ENCODE peak calls at places on chromosomes 4 and X, in four cellular contexts. H, B, E and W are unnamed samples.
A peak's percentile ranks its signal among the peaks of the same experiment; 100 is the strongest.

GRCh38 chrX:46500054-46500453 is 45.2 kb downstream of the ZNF674 start:
- DNase-seq in E (no peak), H (no peak), B (no peak), W (no peak)

GRCh38 chr4:48341776-48342558 is 638 bp downstream of the SLAIN2 start:
- DNase-seq in H (no peak), E (peak; percentile 83), B (peak; percentile 48), W (peak; percentile 50)

GRCh38 chrX:153319295-153319694 is 2.3 kb downstream of the PNMA6F start:
- DNase-seq in B (no peak), H (no peak), E (no peak), W (no peak)

GRCh38 chr4:992297-993110 is 700 bp downstream of the SLC26A1 start:
- DNase-seq in B (no peak), E (peak; percentile 89), H (no peak), W (peak; percentile 88)

GRCh38 chr4:145557720-145558119 is 61.5 kb upstream of the MMAA start:
- DNase-seq in E (peak; percentile 68), B (peak; percentile 83), H (peak; percentile 60), W (peak; percentile 72)

GRCh38 chrX:123084797-123085196 is 99.3 kb upstream of the GRIA3 start:
- DNase-seq in E (no peak), B (no peak), H (peak; percentile 93), W (peak; percentile 48)

GRCh38 chrX:69289046-69289838 is 124.0 kb upstream of the PJA1 start:
- DNase-seq in B (no peak), E (no peak), H (no peak), W (no peak)

GRCh38 chr4:158578476-158578875 is 56.8 kb downstream of the RXFP1 start:
- DNase-seq in B (peak; percentile 45), E (no peak), H (peak; percentile 32), W (no peak)

GRCh38 chr4:188086858-188087257 is 22.5 kb downstream of the TRIML2 start:
- DNase-seq in B (no peak), E (no peak), H (no peak), W (no peak)

GRCh38 chr4:141642711-141643110 is 6.3 kb downstream of the IL15 start:
- DNase-seq in E (no peak), B (no peak), H (no peak), W (no peak)

GRCh38 chrX:47625365-47625764 is 4.4 kb downstream of the CFP start:
- DNase-seq in H (no peak), E (no peak), B (no peak), W (no peak)

DNA sequence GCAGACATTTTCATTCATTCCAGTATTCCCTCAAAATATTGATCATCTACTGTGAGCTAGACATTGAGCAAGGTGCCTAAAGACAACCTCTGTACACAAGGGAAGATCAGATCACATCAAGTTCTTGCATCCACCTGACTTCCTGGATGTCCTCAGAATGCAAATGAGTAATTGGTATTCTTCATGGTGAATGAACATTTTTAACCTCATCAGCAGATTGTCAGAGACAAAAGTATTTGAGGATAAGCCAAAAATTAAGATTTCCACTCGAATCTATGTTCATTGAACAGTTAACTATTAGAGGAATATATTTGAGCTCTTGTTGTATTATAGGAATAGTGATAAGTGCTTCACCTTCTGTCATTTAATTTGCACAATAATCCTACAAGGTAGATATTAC is 1.3 kb downstream of the SMARCAD1 start:
- DNase-seq in B (no peak), E (no peak), H (no peak), W (no peak)
- H3K36me3 ChIP-seq in B (peaks cover 28% of the 10 kb centered on the region), E (peaks cover 38% of the 10 kb centered on the region), H (peaks cover 20% of the 10 kb centered on the region), W (peaks cover 6% of the 10 kb centered on the region)

GRCh38 chrX:71400710-71401109 is 34.6 kb downstream of the TAF1 start:
- DNase-seq in E (no peak), B (no peak), H (no peak), W (no peak)
- H3K36me3 ChIP-seq in E (peaks cover 81% of the 10 kb centered on the region), B (peaks cover 10% of the 10 kb centered on the region), H (peaks cover 8% of the 10 kb centered on the region), W (peaks cover 29% of the 10 kb centered on the region)

GRCh38 chr4:57102050-57102564 is 8.1 kb downstream of the IGFBP7 start:
- DNase-seq in B (peak; percentile 98), H (peak; percentile 97), E (no peak), W (no peak)
- H3K36me3 ChIP-seq in B (no peaks in the 10 kb centered on the region), H (peaks cover 59% of the 10 kb centered on the region), E (no peaks in the 10 kb centered on the region), W (peaks cover 16% of the 10 kb centered on the region)

DNA sequence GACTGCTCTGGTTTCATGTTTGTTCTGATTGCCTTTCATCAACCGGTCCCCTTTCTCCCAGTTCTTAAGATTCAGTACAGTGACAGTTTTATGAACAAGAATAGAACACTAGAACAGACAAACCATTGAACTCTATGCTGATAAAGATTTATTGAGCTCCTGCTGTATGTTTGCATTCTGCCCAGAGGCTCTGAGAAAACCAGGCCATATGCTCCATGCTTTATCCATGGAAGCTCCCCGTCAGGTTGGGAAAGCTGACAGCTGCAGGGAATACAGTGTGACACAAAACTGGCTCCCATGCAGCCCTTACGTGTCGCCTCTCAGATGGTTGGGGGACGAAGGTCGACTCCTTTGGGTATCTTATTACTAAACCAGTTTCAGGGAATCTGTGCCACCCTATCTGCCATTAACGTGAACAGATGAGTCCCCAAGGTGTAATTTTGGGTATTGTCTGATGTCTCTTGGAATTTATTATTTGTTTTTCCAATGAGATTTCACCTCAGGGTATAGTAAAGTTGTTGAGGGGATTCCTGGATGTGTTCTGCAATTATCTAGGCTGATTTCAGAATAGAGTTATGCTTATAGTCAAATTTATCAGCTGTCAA is 72.2 kb upstream of the MSANTD1 start:
- DNase-seq in E (no peak), B (no peak), H (no peak), W (no peak)
- H3K36me3 ChIP-seq in E (peaks cover 85% of the 10 kb centered on the region), B (peaks cover 3% of the 10 kb centered on the region), H (peaks cover 40% of the 10 kb centered on the region), W (peaks cover 45% of the 10 kb centered on the region)

GRCh38 chr4:17557880-17558279 is 19.1 kb upstream of the LAP3 start:
- DNase-seq in B (no peak), E (no peak), H (no peak), W (no peak)

GRCh38 chr4:17560065-17560673 is 16.8 kb upstream of the LAP3 start:
- DNase-seq in E (no peak), H (no peak), B (no peak), W (no peak)

GRCh38 chr4:17561195-17561909 is 15.6 kb upstream of the LAP3 start:
- DNase-seq in B (peak; percentile 39), H (peak; percentile 61), E (no peak), W (peak; percentile 47)

GRCh38 chr4:17559709-17560048 is 17.3 kb upstream of the LAP3 start:
- DNase-seq in B (no peak), E (no peak), H (no peak), W (no peak)

DNA sequence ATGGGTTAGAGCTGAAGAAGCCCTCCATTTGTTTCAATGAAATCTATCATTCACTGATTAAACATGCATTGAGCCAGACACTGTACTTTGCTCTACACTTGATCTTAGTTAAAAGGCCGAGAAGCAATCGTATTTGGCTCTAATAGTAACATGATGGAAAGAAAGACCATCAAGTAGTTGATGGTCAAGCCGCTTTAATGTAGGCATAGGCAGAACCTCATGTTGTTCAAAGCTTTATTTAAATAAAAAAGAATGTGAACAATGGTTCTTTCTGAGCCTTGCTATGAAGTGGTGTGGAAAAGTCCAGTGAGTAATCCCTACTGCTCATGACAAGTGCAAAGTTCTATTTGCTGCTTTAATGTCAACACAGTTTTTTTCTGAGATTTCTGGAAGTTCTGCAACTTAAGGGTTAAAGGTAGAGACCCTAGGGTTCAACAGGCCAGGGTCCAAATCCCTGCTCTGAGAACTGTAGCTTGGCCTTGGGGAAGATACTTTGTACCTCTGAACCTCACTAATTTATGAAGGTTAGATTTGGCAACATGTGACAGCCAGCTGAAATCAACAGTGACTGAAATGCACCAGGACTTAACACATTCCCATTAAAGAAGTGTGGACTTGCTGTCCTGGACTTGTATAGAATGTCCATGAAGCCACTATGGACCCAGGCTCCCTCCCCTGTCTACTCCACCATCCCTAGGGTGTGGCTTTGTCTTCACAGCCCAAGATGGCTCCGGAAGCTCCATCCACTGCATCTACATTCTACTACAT is 17.9 kb upstream of the LAP3 start:
- DNase-seq in H (no peak), E (no peak), B (no peak), W (no peak)
- H3K36me3 ChIP-seq in H (no peaks in the 10 kb centered on the region), E (no peaks in the 10 kb centered on the region), B (no peaks in the 10 kb centered on the region), W (no peaks in the 10 kb centered on the region)